ENCODE peak calls at places on chromosomes 4 and X, in five cellular contexts. E is sigmoid colon, U is esophagus squamous epithelium, R is left lung, S is fibroblast of mammary gland. H is an unnamed sample.

GRCh38 chr4:42519803-42520417 is 122.6 kb downstream of the SHISA3 start:
- DNase-seq in E (no peak), R (no peak), S (peak; percentile 53), U (no peak), H (peak; percentile 52)

GRCh38 chrX:69229436-69229835 is 64.2 kb upstream of the PJA1 start:
- DNase-seq in S (peak; percentile 84), R (no peak), E (no peak), U (no peak), H (no peak)

GRCh38 chrX:139759637-139760036 is 51.7 kb upstream of the MCF2 start:
- DNase-seq in R (no peak), E (no peak), S (peak; percentile 29), U (no peak), H (peak; percentile 21)

GRCh38 chrX:8755116-8755515 is 23.2 kb upstream of the ANOS1 start:
- DNase-seq in U (no peak), E (no peak), R (no peak), S (no peak), H (no peak)

GRCh38 chrX:129108936-129109335 is 414.4 kb downstream of the SMARCA1 start:
- DNase-seq in U (no peak), R (no peak), S (no peak), E (no peak), H (no peak)

GRCh38 chrX:65926095-65927019 is 113.5 kb downstream of the VSIG4 start:
- DNase-seq in E (no peak), S (no peak), R (no peak), U (no peak), H (no peak)

GRCh38 chrX:153580700-153581386 is 18.1 kb downstream of the CCNQ start:
- DNase-seq in U (no peak), S (no peak), E (no peak), R (no peak), H (peak; percentile 79)

GRCh38 chrX:26352891-26353430 is 137.0 kb downstream of the MAGEB5 start:
- DNase-seq in U (no peak), S (no peak), E (no peak), R (no peak), H (no peak)

GRCh38 chr4:54400188-54400587 is 171.1 kb downstream of the PDGFRA start:
- DNase-seq in E (no peak), S (no peak), U (no peak), R (no peak), H (no peak)

GRCh38 chr4:174110180-174110579 is 173.3 kb downstream of the FBXO8 start:
- DNase-seq in R (no peak), U (no peak), S (no peak), E (peak; percentile 56), H (no peak)

GRCh38 chr4:82851902-82852750 is 38.8 kb downstream of the SEC31A start:
- DNase-seq in U (no peak), R (no peak), S (peak; percentile 54), E (no peak), H (no peak)

GRCh38 chr4:62512271-62512670 is 1312.1 kb downstream of the ADGRL3 start:
- DNase-seq in S (no peak), U (no peak), E (no peak), R (no peak), H (no peak)

GRCh38 chr4:20592666-20593065 is 107.6 kb upstream of the PACRGL start:
- DNase-seq in E (no peak), S (peak; percentile 10), U (no peak), R (no peak), H (no peak)

GRCh38 chrX:49176421-49177326 is 5.0 kb downstream of the PLP2 start:
- DNase-seq in U (no peak), R (no peak), E (peak; percentile 67), S (no peak), H (peak; percentile 63)

GRCh38 chr4:2292679-2293108 is 30.8 kb upstream of the MXD4 start:
- DNase-seq in R (no peak), U (no peak), E (no peak), S (peak; percentile 90), H (no peak)

GRCh38 chr4:128502818-128503527 is 215.4 kb upstream of the PGRMC2 start:
- DNase-seq in S (no peak), E (no peak), U (no peak), R (no peak), H (no peak)

GRCh38 chrX:10903518-10903917 is 207.6 kb upstream of the HCCS start:
- DNase-seq in U (no peak), E (no peak), S (no peak), R (no peak), H (no peak)

GRCh38 chr4:100174985-100175383 is 15.3 kb downstream of the DDIT4L start:
- DNase-seq in U (no peak), R (no peak), E (no peak), S (no peak), H (no peak)

GRCh38 chr4:74267998-74268606 is 40.2 kb upstream of the EPGN start:
- DNase-seq in S (peak; percentile 85), U (no peak), R (no peak), E (no peak), H (no peak)

GRCh38 chr4:89509708-89510269 is 202.2 kb upstream of the GPRIN3 start:
- DNase-seq in U (no peak), E (no peak), S (peak; percentile 97), R (no peak), H (no peak)

GRCh38 chr4:162497564-162498167 is 333.9 kb upstream of the FSTL5 start:
- DNase-seq in S (peak; percentile 51), U (no peak), E (no peak), R (no peak), H (peak; percentile 59)

GRCh38 chr4:73341454-73341853 is 62.6 kb upstream of the ALB start:
- DNase-seq in S (peak; percentile 76), R (no peak), U (no peak), E (no peak), H (peak; percentile 68)

GRCh38 chrX:137118536-137118935 is 84.7 kb upstream of the GPR101 start:
- DNase-seq in E (no peak), R (no peak), S (no peak), U (no peak), H (no peak)

GRCh38 chrX:40207626-40208025 is 109.9 kb upstream of the BCOR start:
- DNase-seq in E (no peak), R (no peak), S (peak; percentile 45), U (peak; percentile 0), H (no peak)

GRCh38 chrX:107323786-107324492 is 117.5 kb downstream of the DNAAF6 start:
- DNase-seq in E (peak; percentile 57), U (no peak), R (no peak), S (no peak), H (no peak)
- H3K4me3 ChIP-seq in E (no peak overlapping the region), U (no peak overlapping the region), R (no peak overlapping the region), S (no peak overlapping the region), H (no peak overlapping the region)

GRCh38 chrX:22392176-22392814 is 119.6 kb downstream of the CBLL2 start:
- DNase-seq in E (no peak), R (no peak), U (no peak), S (peak; percentile 26), H (no peak)
- H3K4me3 ChIP-seq in E (no peak overlapping the region), R (no peak overlapping the region), U (no peak overlapping the region), S (no peak overlapping the region), H (no peak overlapping the region)

DNA sequence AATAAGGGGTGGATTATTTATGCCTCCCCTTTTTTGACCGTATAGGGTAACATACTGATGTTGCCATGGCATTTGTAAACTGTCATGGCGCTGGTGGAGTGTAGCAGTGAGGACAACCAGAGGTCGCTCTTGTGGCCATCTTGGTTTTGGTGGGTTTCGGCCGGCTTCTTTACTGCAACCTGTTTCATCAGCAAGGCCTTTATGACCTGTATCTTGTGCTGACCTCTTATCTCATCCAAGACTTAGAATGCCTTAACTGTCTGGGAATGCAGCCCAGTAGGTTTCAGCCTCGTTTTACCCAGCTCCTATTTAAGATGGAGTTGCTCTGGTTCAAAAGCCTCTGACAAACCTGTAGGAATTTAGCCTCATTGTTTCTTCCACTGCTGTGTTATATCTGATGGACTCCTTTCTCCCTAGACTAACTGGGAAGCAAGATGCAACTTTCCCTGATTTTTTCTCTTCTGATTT is 71.4 kb downstream of the TMEM131L start:
- DNase-seq in S (no peak), E (no peak), U (no peak), R (no peak), H (no peak)
- H3K4me3 ChIP-seq in S (no peak overlapping the region), E (no peak overlapping the region), U (no peak overlapping the region), R (no peak overlapping the region), H (no peak overlapping the region)

GRCh38 chr4:127446309-127446708 is 186.4 kb upstream of the INTU start:
- DNase-seq in R (no peak), E (no peak), S (no peak), U (no peak), H (no peak)
- H3K4me3 ChIP-seq in R (no peak overlapping the region), E (no peak overlapping the region), S (no peak overlapping the region), U (no peak overlapping the region), H (no peak overlapping the region)

DNA sequence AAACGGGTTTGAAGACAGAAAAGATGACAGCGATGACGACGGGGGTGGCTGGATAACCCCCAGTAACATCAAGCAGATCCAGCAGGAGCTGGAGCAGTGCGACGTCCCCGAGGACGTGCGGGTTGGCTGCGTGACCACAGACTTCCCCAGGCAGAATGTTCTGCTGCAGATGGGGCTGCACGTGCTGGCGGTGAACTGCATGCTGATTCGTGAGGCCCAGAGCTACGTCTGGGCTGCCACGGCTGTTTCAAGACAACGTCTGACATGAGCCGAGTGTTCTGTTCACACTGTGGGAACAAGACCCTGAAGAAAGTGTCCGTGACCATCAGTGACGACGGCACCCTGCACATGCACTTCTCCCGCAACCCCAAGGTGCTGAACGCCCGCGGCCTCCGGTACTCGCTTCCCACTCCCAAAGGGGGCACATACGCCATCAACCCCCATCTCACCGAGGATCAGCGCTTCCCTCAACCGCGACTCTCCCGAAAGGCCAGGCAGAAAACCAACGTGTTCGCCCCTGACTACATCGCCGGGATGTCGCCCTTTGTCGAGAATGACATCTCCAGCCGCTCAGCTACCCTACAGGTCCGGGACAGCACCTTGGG is 319.2 kb upstream of the SLC7A11 start:
- DNase-seq in S (no peak), E (peak; percentile 54), U (no peak), R (peak; percentile 67), H (no peak)
- H3K4me3 ChIP-seq in S (no peak overlapping the region), E (no peak overlapping the region), U (no peak overlapping the region), R (no peak overlapping the region), H (no peak overlapping the region)

GRCh38 chr4:99088485-99089365 is at the start of gene ADH5:
- DNase-seq in R (peak; percentile 95), S (peak; percentile 82), U (peak; percentile 60), E (peak; percentile 96), H (peak; percentile 79)
- H3K4me3 ChIP-seq in R (peak within 1 kb of the TSS; percentile 64), S (peak within 1 kb of the TSS; percentile 81), U (peak within 1 kb of the TSS; percentile 86), E (peak within 1 kb of the TSS; percentile 84), H (peak within 1 kb of the TSS; percentile 91)

GRCh38 chr4:56914336-56914735 is 6.6 kb downstream of the REST start:
- DNase-seq in E (no peak), U (no peak), R (no peak), S (no peak), H (no peak)
- H3K4me3 ChIP-seq in E (no peak overlapping the region), U (no peak overlapping the region), R (no peak overlapping the region), S (no peak overlapping the region), H (no peak overlapping the region)

GRCh38 chr4:17667653-17668201 is 53.3 kb downstream of the MED28 start:
- DNase-seq in U (no peak), E (no peak), S (no peak), R (no peak), H (no peak)

GRCh38 chr4:17664755-17665154 is 50.3 kb downstream of the MED28 start:
- DNase-seq in E (no peak), U (no peak), S (peak; percentile 23), R (no peak), H (peak; percentile 24)

GRCh38 chr4:17667253-17667652 is 52.8 kb downstream of the MED28 start:
- DNase-seq in U (no peak), E (no peak), S (no peak), R (no peak), H (no peak)

GRCh38 chr4:17665852-17666251 is 51.4 kb downstream of the MED28 start:
- DNase-seq in E (no peak), R (no peak), U (no peak), S (no peak), H (no peak)

GRCh38 chr4:17665346-17665745 is 50.9 kb downstream of the MED28 start:
- DNase-seq in U (no peak), E (no peak), S (no peak), R (no peak), H (no peak)
- H3K4me3 ChIP-seq in U (no peak overlapping the region), E (no peak overlapping the region), S (no peak overlapping the region), R (no peak overlapping the region), H (no peak overlapping the region)